ENCODE peak calls at places on chromosomes 7 and 10, in four cellular contexts. R is H9, M is IMR-90, W is H1. D is an unnamed sample.

GRCh38 chr7:27100601-27101187 is 1.8 kb downstream of the HOXA2 start:
- DNase-seq in R (no peak), M (peak), W (no peak), D (peak)

GRCh38 chr10:100890696-100891271 is 22.0 kb upstream of the SLF2 start:
- DNase-seq in R (no peak), M (peak), W (no peak), D (peak)

GRCh38 chr7:123797673-123798526 is 47.1 kb upstream of the HYAL4 start:
- DNase-seq in R (no peak), M (peak), W (peak), D (peak)

GRCh38 chr7:142874837-142875236 is 10.7 kb downstream of the TRPV6 start:
- DNase-seq in R (no peak), M (no peak), W (no peak), D (no peak)

GRCh38 chr10:62895058-62895457 is 78.9 kb upstream of the EGR2 start:
- DNase-seq in R (no peak), M (peak), W (no peak), D (no peak)

GRCh38 chr7:150851497-150852370 is 583 bp upstream of the AOC1 start:
- DNase-seq in R (peak), M (no peak), W (no peak), D (no peak)

GRCh38 chr7:11082552-11083213 is 109.0 kb downstream of the PHF14 start:
- DNase-seq in R (peak), M (peak), W (no peak), D (peak)

GRCh38 chr7:121107923-121108498 is 119.5 kb downstream of the CPED1 start:
- DNase-seq in R (no peak), M (peak), W (no peak), D (peak)

GRCh38 chr7:83970081-83970480 is 224.5 kb downstream of the SEMA3A start:
- DNase-seq in R (no peak), M (no peak), W (no peak), D (no peak)

GRCh38 chr10:32445036-32445435 is 904 bp upstream of the CCDC7 start:
- DNase-seq in R (no peak), M (no peak), W (no peak), D (no peak)

GRCh38 chr7:5431485-5432118 is 8.0 kb upstream of the TNRC18 start:
- DNase-seq in R (no peak), M (no peak), W (no peak), D (no peak)

GRCh38 chr10:78331391-78331922 is 297.8 kb downstream of the RPS24 start:
- DNase-seq in R (peak), M (peak), W (no peak), D (no peak)

GRCh38 chr7:100464791-100465190 is 731 bp upstream of the SPACDR start:
- DNase-seq in R (no peak), M (no peak), W (no peak), D (no peak)

GRCh38 chr10:23263441-23264164 is 71.5 kb downstream of the PTF1A start:
- DNase-seq in R (no peak), M (no peak), W (no peak), D (no peak)

GRCh38 chr7:142383826-142384507 is 126.1 kb upstream of the PRSS58 start:
- DNase-seq in R (no peak), M (no peak), W (no peak), D (no peak)

GRCh38 chr7:136868496-136869005 is at the start of gene CHRM2:
- DNase-seq in R (peak), M (peak), W (no peak), D (peak)

GRCh38 chr10:22681783-22682183 is 32.6 kb downstream of the PIP4K2A start:
- DNase-seq in R (no peak), M (peak), W (no peak), D (no peak)

GRCh38 chr7:111473449-111474198 is 88.7 kb downstream of the IMMP2L start:
- DNase-seq in R (no peak), M (no peak), W (no peak), D (no peak)

GRCh38 chr10:34864156-34865075 is 49.3 kb upstream of the PARD3 start:
- DNase-seq in R (no peak), M (no peak), W (no peak), D (no peak)

GRCh38 chr10:35635576-35635975 is 6.5 kb downstream of the FZD8 start:
- DNase-seq in R (peak), M (peak), W (no peak), D (peak)

GRCh38 chr7:27188666-27189559 is 3.9 kb upstream of the HOXA11 start:
- DNase-seq in R (peak), M (no peak), W (no peak), D (peak)

GRCh38 chr10:126391162-126391880 is 3.0 kb upstream of the ADAM12 start:
- DNase-seq in R (no peak), M (peak), W (no peak), D (no peak)

GRCh38 chr10:123150229-123150985 is 2.5 kb downstream of the HMX2 start:
- DNase-seq in R (no peak), M (no peak), W (no peak), D (no peak)

GRCh38 chr7:119733480-119733879 is 539.5 kb upstream of the KCND2 start:
- DNase-seq in R (no peak), M (peak), W (no peak), D (no peak)

GRCh38 chr10:53957401-53957800 is 843.6 kb downstream of the PCDH15 start:
- DNase-seq in R (no peak), M (no peak), W (no peak), D (no peak)

GRCh38 chr10:1074748-1075358 is 18.7 kb downstream of the WDR37 start:
- DNase-seq in R (no peak), M (no peak), W (no peak), D (peak)

GRCh38 chr7:16416289-16417282 is 4.8 kb downstream of the CRPPA start:
- DNase-seq in R (no peak), M (peak), W (no peak), D (no peak)

GRCh38 chr10:71316081-71316785 is 2.8 kb upstream of the SLC29A3 start:
- DNase-seq in R (no peak), M (peak), W (no peak), D (no peak)

GRCh38 chr10:62062752-62063512 is 161.4 kb downstream of the ARID5B start:
- DNase-seq in R (no peak), M (no peak), W (no peak), D (no peak)

GRCh38 chr7:8923164-8923806 is 489.9 kb downstream of the NXPH1 start:
- DNase-seq in R (no peak), M (no peak), W (no peak), D (no peak)
- H2BK5ac ChIP-seq in R (no peak), M (no peak), W (no peak), D (no peak)

GRCh38 chr7:44738031-44738730 is 10.5 kb upstream of the ZMIZ2 start:
- DNase-seq in R (no peak), M (peak), W (no peak), D (no peak)
- H2AK5ac ChIP-seq in R (no peak), M (peak), W (no peak), D (no peak)

GRCh38 chr7:106196460-106197021 is 84.4 kb upstream of the SYPL1 start:
- DNase-seq in R (no peak), M (no peak), W (no peak), D (no peak)
- H3K56ac ChIP-seq in R (no peak), M (no peak), W (no peak), D (no peak)

GRCh38 chr7:80740778-80741545 is 102.5 kb downstream of the CD36 start:
- DNase-seq in R (no peak), M (peak), W (no peak), D (no peak)
- H2BK5ac ChIP-seq in R (no peak), M (peak), W (no peak), D (no peak)

GRCh38 chr7:154253810-154254209 is 201.6 kb downstream of the DPP6 start:
- DNase-seq in R (peak), M (no peak), W (no peak), D (no peak)

GRCh38 chr7:154255324-154255723 is 203.1 kb downstream of the DPP6 start:
- DNase-seq in R (peak), M (no peak), W (no peak), D (no peak)

GRCh38 chr7:154252046-154252445 is 199.8 kb downstream of the DPP6 start:
- DNase-seq in R (no peak), M (no peak), W (no peak), D (no peak)
- H2AK5ac ChIP-seq in R (no peak), M (no peak), W (no peak), D (no peak)

DNA sequence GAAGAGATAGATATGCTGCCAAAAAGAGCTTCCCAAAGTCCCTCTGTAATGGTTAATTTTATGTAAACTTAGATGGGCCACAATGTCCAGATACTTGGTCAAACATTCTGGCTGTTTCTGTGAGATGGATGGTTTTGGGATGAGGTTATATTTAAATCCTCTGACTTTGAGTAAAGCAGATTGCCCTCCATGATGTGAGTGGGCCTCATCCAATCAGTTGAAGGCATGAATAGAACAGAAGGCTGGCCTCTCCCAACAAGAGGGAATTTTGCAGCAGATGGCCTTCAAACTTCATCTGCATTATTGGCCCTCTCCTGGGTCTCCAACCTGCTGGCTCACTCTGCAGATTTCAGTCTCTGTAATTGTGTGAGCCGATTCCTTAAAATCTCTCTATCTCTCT is 362.3 kb downstream of the GRID1 start:
- DNase-seq in R (no peak), M (no peak), W (no peak), D (no peak)
- H3K56ac ChIP-seq in R (no peak), M (no peak), W (no peak), D (no peak)

GRCh38 chr7:139683137-139683871 is 94.5 kb downstream of the HIPK2 start:
- DNase-seq in R (no peak), M (peak), W (no peak), D (peak)
- H2BK5ac ChIP-seq in R (no peak), M (peak), W (no peak), D (no peak)

DNA sequence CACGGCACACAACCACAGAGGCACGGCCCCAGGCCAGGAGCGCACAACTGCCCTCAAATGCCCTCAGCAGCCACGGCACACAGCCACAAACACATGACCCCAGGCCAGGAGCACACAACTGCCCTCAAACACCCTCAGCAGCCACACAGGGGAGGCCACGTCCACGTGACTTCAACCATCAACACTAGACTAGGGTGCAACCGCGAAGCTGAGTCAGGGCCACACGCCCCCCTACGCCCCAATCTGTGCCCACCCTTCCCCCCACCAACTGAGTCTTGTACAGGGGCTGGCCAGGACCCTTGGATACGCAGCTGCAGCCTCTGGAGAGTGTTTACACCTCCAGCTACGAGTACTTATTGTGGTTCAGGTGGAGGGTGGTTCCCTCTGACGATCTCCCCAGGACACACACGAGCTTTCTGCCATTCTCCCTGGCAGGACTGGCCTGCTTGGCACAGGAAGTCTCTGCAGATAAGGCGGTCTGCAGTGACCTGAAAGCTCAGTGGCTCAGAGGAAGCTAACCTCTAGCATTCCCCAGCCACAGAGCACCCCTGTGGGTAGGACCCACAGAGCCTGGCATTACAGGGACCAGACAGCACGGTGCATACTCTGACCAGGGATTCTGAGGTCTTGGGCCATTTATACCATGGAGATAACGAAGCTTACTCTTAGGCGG is 2.0 kb upstream of the GPR146 start:
- DNase-seq in R (no peak), M (no peak), W (no peak), D (no peak)
- H2AK5ac ChIP-seq in R (no peak), M (no peak), W (peak), D (no peak)

DNA sequence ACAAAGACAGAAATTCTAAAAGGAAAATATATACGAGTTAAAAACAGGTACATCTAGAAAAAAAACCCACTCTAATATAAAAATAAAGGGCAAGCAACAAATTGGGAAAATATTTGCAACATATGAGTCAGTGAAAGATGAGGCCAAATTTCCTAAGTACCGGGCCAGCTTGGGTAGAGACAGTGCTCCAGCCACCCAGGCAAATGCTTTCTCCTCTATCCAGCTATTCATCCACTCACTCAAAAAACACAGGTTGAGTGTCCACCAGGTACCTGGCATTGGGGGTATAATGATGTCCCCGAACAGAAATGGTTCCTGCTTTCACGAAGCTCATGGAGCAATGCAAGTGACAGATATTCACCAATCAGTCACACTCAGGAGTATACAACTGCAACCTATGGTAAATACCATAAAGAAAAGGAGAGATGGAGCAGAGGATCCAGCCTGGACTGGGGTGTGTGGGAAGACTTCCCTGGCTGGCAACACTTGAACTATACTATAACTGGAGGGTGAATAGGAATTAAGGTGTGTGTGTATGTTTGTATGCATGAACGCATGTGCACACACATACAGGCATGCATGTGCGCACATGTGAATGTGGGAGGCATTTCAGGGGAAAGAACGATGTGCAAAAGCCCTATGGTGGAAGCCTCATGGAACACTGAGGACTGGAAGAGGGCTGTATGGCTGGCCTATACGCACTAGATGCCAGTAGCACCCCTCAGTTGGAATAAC is 2.3 kb downstream of the ARHGAP22 start:
- DNase-seq in R (no peak), M (peak), W (no peak), D (no peak)
- H3K56ac ChIP-seq in R (no peak), M (no peak), W (no peak), D (no peak)

DNA sequence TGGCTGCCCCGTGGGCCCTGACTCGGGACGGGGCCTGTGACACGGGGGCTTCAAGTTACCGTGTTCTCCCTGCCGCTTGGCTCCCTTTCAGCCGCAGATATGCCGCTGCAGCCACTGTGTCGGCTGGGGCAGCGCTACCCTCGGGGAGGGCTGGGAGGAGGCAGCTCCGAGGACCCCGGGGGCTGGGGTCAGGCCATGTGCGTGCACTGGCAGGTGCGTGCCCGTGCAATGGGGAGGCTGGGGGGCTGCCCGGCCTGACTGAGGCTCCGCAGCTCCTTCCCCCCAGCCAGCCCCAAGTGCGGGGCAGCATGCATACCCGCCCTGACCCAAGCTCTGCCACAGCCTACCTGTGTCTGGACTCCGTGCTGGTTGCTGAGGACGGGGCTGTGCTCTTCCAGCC is 29.2 kb downstream of the KNDC1 start:
- DNase-seq in R (no peak), M (no peak), W (no peak), D (no peak)
- H2BK5ac ChIP-seq in R (no peak), M (no peak), W (no peak), D (no peak)